ENCODE peak calls at places on chromosome 22, in six cellular contexts. One of them, this sample, is unnamed.
A peak's percentile ranks its signal among the peaks of the same experiment; 100 is the strongest.

GRCh38 chr22:25347752-25348102 is 128.3 kb downstream of the CRYBB2 start:
- DNase-seq in K562: no peak
- DNase-seq in H1: no peak
- DNase-seq in GM12891: no peak
- DNase-seq in HepG2: no peak
- DNase-seq in GM12878: no peak
- DNase-seq in this sample: no peak

GRCh38 chr22:48718818-48719500 is 1108.7 kb downstream of the BRD1 start:
- DNase-seq in K562: no peak
- DNase-seq in H1: no peak
- DNase-seq in GM12891: no peak
- DNase-seq in HepG2: no peak
- DNase-seq in GM12878: no peak
- DNase-seq in this sample: no peak

GRCh38 chr22:39224550-39224949 is 20.2 kb downstream of the PDGFB start:
- DNase-seq in K562: no peak
- DNase-seq in H1: no peak
- DNase-seq in GM12891: no peak
- DNase-seq in HepG2: no peak
- DNase-seq in GM12878: no peak
- DNase-seq in this sample: no peak

GRCh38 chr22:44182591-44183588 is 2.2 kb downstream of the PARVG start:
- DNase-seq in K562: no peak
- DNase-seq in H1: no peak
- DNase-seq in GM12891: peak; percentile 49
- DNase-seq in HepG2: no peak
- DNase-seq in GM12878: no peak
- DNase-seq in this sample: no peak

GRCh38 chr22:44331881-44332714 is 19.3 kb upstream of the SHISAL1 start:
- DNase-seq in K562: no peak
- DNase-seq in H1: no peak
- DNase-seq in GM12891: no peak
- DNase-seq in HepG2: no peak
- DNase-seq in GM12878: no peak
- DNase-seq in this sample: no peak

GRCh38 chr22:48240165-48240934 is 1477.9 kb downstream of the TBC1D22A start:
- DNase-seq in K562: peak; percentile 16
- DNase-seq in H1: no peak
- DNase-seq in GM12891: no peak
- DNase-seq in HepG2: no peak
- DNase-seq in GM12878: no peak
- DNase-seq in this sample: no peak

GRCh38 chr22:19717691-19718254 is 3.5 kb downstream of the SEPTIN5 start:
- DNase-seq in K562: peak; percentile 99
- DNase-seq in H1: no peak
- DNase-seq in GM12891: peak; percentile 97
- DNase-seq in HepG2: no peak
- DNase-seq in GM12878: no peak
- DNase-seq in this sample: peak; percentile 97

GRCh38 chr22:48083502-48083901 is 1321.1 kb downstream of the TBC1D22A start:
- DNase-seq in K562: no peak
- DNase-seq in H1: no peak
- DNase-seq in GM12891: no peak
- DNase-seq in HepG2: no peak
- DNase-seq in GM12878: no peak
- DNase-seq in this sample: no peak

GRCh38 chr22:48268771-48269552 is 1506.5 kb downstream of the TBC1D22A start:
- DNase-seq in K562: peak; percentile 13
- DNase-seq in H1: no peak
- DNase-seq in GM12891: no peak
- DNase-seq in HepG2: no peak
- DNase-seq in GM12878: no peak
- DNase-seq in this sample: no peak

GRCh38 chr22:40326905-40327735 is 19.2 kb upstream of the ADSL start:
- DNase-seq in K562: no peak
- DNase-seq in H1: no peak
- DNase-seq in GM12891: no peak
- DNase-seq in HepG2: no peak
- DNase-seq in GM12878: no peak
- DNase-seq in this sample: no peak

GRCh38 chr22:29208879-29209623 is 3.4 kb downstream of the EMID1 start:
- DNase-seq in K562: no peak
- DNase-seq in H1: no peak
- DNase-seq in GM12891: no peak
- DNase-seq in HepG2: no peak
- DNase-seq in GM12878: peak; percentile 25
- DNase-seq in this sample: no peak

GRCh38 chr22:31496007-31496734 is at the start of gene SFI1:
- DNase-seq in K562: peak; percentile 90
- DNase-seq in H1: peak; percentile 47
- DNase-seq in GM12891: peak; percentile 82
- DNase-seq in HepG2: peak; percentile 74
- DNase-seq in GM12878: peak; percentile 92
- DNase-seq in this sample: peak; percentile 80

GRCh38 chr22:23101524-23101923 is 31.2 kb downstream of the GNAZ start:
- DNase-seq in K562: no peak
- DNase-seq in H1: no peak
- DNase-seq in GM12891: no peak
- DNase-seq in HepG2: no peak
- DNase-seq in GM12878: no peak
- DNase-seq in this sample: no peak

GRCh38 chr22:48112687-48113521 is 1350.5 kb downstream of the TBC1D22A start:
- DNase-seq in K562: no peak
- DNase-seq in H1: no peak
- DNase-seq in GM12891: no peak
- DNase-seq in HepG2: no peak
- DNase-seq in GM12878: no peak
- DNase-seq in this sample: no peak

GRCh38 chr22:40265783-40266182 is 80.5 kb upstream of the ADSL start:
- DNase-seq in K562: no peak
- DNase-seq in H1: no peak
- DNase-seq in GM12891: no peak
- DNase-seq in HepG2: no peak
- DNase-seq in GM12878: no peak
- DNase-seq in this sample: no peak

GRCh38 chr22:32558681-32559355 is 84.2 kb downstream of the FBXO7 start:
- DNase-seq in K562: no peak
- DNase-seq in H1: no peak
- DNase-seq in GM12891: no peak
- DNase-seq in HepG2: no peak
- DNase-seq in GM12878: no peak
- DNase-seq in this sample: no peak

GRCh38 chr22:32556150-32556549 is 81.5 kb downstream of the FBXO7 start:
- DNase-seq in K562: no peak
- DNase-seq in H1: no peak
- DNase-seq in GM12891: no peak
- DNase-seq in HepG2: no peak
- DNase-seq in GM12878: no peak
- DNase-seq in this sample: no peak

GRCh38 chr22:32561163-32561562 is 86.6 kb downstream of the FBXO7 start:
- DNase-seq in K562: no peak
- DNase-seq in H1: no peak
- DNase-seq in GM12891: no peak
- DNase-seq in HepG2: no peak
- DNase-seq in GM12878: no peak
- DNase-seq in this sample: no peak

GRCh38 chr22:32555546-32555945 is 80.9 kb downstream of the FBXO7 start:
- DNase-seq in K562: no peak
- DNase-seq in H1: no peak
- DNase-seq in GM12891: no peak
- DNase-seq in HepG2: no peak
- DNase-seq in GM12878: no peak
- DNase-seq in this sample: no peak

DNA sequence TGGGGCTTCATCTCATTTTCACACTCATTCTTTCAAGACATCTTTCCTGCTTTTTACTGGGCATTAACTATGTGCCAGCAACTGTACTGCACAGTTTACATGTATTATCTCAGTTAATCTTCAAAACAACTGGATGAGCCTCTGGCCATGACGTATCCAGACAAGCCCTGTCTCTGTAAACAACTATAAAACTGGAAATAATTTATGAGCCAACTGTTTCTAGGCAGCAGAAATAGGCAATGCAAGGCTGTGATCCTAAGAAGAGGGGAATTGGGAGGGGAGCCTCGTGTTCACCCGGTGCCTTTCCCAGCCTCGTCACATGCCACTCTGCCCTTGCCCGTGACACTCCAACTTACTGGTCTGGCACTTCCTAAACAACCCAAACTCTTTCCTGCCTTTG is 82.8 kb downstream of the FBXO7 start:
- DNase-seq in K562: no peak
- DNase-seq in H1: no peak
- DNase-seq in GM12891: no peak
- DNase-seq in HepG2: no peak
- DNase-seq in GM12878: no peak
- DNase-seq in this sample: no peak
- TF ChIP-seq POLR2AphosphoS5 in K562: no peak
- TF ChIP-seq POLR2AphosphoS5 in H1: no peak
- TF ChIP-seq POLR2AphosphoS5 in GM12891: no peak
- TF ChIP-seq POLR2AphosphoS5 in HepG2: no peak
- TF ChIP-seq POLR2AphosphoS5 in GM12878: no peak
- TF ChIP-seq POLR2AphosphoS5 in this sample: no peak

GRCh38 chr22:41415554-41415953 is 31.0 kb downstream of the TOB2 start:
- DNase-seq in K562: no peak
- DNase-seq in H1: no peak
- DNase-seq in GM12891: no peak
- DNase-seq in HepG2: no peak
- DNase-seq in GM12878: no peak
- DNase-seq in this sample: no peak

GRCh38 chr22:41410311-41410751 is 28.6 kb downstream of the TEF start:
- DNase-seq in K562: no peak
- DNase-seq in H1: no peak
- DNase-seq in GM12891: no peak
- DNase-seq in HepG2: no peak
- DNase-seq in GM12878: no peak
- DNase-seq in this sample: no peak

GRCh38 chr22:41407433-41407832 is 25.7 kb downstream of the TEF start:
- DNase-seq in K562: no peak
- DNase-seq in H1: no peak
- DNase-seq in GM12891: no peak
- DNase-seq in HepG2: no peak
- DNase-seq in GM12878: no peak
- DNase-seq in this sample: no peak

GRCh38 chr22:41408665-41409064 is 26.9 kb downstream of the TEF start:
- DNase-seq in K562: no peak
- DNase-seq in H1: no peak
- DNase-seq in GM12891: no peak
- DNase-seq in HepG2: no peak
- DNase-seq in GM12878: no peak
- DNase-seq in this sample: no peak

DNA sequence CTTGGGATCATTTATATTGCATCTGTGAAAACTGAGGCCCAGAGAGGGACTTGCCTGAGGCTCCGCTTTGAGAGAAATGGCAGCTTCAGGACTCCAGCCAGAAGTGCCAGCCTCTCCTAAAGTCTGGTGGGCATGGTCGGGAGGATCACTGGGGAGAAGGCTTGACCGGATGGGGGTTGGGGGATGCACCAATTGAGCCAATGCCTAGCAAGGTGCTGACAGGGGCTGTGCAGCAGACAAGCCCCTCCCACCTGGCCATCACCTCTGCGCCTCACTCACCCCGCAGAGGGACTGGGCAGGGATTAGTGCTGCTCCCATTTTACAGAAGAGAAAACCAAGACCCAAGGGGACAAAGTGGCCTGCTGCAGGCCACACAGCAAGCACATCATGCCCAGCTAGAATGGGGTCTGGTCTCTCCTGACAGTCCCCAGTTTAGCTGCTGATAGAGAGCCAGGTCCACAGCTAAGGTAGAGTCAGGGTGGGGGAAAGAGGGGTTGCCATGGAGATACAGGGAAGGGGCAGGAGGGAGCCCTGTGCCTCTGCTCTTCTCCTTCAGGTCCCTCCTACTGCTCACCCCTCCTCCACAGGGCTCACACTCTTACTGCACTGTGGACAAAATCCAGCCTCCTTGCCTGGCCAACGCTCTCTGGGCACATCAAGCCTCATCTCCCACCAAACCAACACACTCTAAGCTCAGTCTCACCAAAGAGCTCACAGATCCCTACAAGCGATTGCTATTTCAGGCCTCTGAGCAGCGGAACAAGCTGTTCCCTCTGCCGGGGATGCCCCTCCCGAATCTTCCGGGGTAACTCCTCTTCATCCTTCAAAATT is 29.5 kb downstream of the TEF start:
- DNase-seq in K562: no peak
- DNase-seq in H1: no peak
- DNase-seq in GM12891: no peak
- DNase-seq in HepG2: no peak
- DNase-seq in GM12878: no peak
- DNase-seq in this sample: no peak
- TF ChIP-seq POLR2A in K562: no peak
- TF ChIP-seq POLR2A in H1: no peak
- TF ChIP-seq POLR2A in GM12891: no peak
- TF ChIP-seq POLR2A in HepG2: no peak
- TF ChIP-seq POLR2A in GM12878: no peak
- TF ChIP-seq POLR2A in this sample: no peak

GRCh38 chr22:21926728-21927127 is 25.9 kb downstream of the PPM1F start:
- DNase-seq in K562: no peak
- DNase-seq in H1: no peak
- DNase-seq in GM12891: no peak
- DNase-seq in HepG2: no peak
- DNase-seq in GM12878: no peak
- DNase-seq in this sample: no peak

GRCh38 chr22:21929253-21929652 is 23.4 kb downstream of the PPM1F start:
- DNase-seq in K562: no peak
- DNase-seq in H1: no peak
- DNase-seq in GM12891: no peak
- DNase-seq in HepG2: no peak
- DNase-seq in GM12878: no peak
- DNase-seq in this sample: no peak

GRCh38 chr22:21931056-21931455 is 21.6 kb downstream of the PPM1F start:
- DNase-seq in K562: no peak
- DNase-seq in H1: no peak
- DNase-seq in GM12891: no peak
- DNase-seq in HepG2: no peak
- DNase-seq in GM12878: no peak
- DNase-seq in this sample: no peak

GRCh38 chr22:21928048-21928447 is 24.6 kb downstream of the PPM1F start:
- DNase-seq in K562: no peak
- DNase-seq in H1: no peak
- DNase-seq in GM12891: no peak
- DNase-seq in HepG2: no peak
- DNase-seq in GM12878: no peak
- DNase-seq in this sample: no peak

GRCh38 chr22:21927174-21927823 is 25.3 kb downstream of the PPM1F start:
- DNase-seq in K562: peak; percentile 74
- DNase-seq in H1: no peak
- DNase-seq in GM12891: no peak
- DNase-seq in HepG2: no peak
- DNase-seq in GM12878: no peak
- DNase-seq in this sample: no peak
- TF ChIP-seq TAF1 in K562: no peak
- TF ChIP-seq TAF1 in H1: no peak
- TF ChIP-seq TAF1 in GM12891: no peak
- TF ChIP-seq TAF1 in HepG2: no peak
- TF ChIP-seq TAF1 in GM12878: no peak
- TF ChIP-seq TAF1 in this sample: no peak

DNA sequence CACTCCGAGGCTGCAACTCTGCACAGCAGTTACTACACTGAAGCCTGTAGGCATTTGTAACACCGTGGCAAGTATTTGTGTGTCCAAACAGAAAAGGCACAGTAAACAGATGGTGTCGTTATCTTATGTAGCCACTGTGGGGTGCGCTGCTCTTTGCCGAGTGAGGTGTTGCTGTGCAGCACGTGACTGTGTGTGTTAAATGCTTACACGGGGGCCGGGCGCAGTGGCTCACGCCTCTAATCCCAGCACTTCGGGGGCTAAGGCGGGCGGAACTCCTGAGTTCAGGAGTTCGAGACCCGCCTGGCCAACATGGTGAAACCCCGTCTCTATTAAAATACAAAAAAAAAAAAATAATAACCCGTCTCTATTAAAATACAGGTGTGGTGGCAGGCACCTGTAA is 11.5 kb downstream of the ZBED4 start:
- DNase-seq in K562: no peak
- DNase-seq in H1: no peak
- DNase-seq in GM12891: no peak
- DNase-seq in HepG2: no peak
- DNase-seq in GM12878: no peak
- DNase-seq in this sample: no peak
- TF ChIP-seq POLR2AphosphoS5 in K562: no peak
- TF ChIP-seq POLR2AphosphoS5 in H1: no peak
- TF ChIP-seq POLR2AphosphoS5 in GM12891: no peak
- TF ChIP-seq POLR2AphosphoS5 in HepG2: no peak
- TF ChIP-seq POLR2AphosphoS5 in GM12878: no peak
- TF ChIP-seq POLR2AphosphoS5 in this sample: no peak

This sample was measured in GM12892.